ENCODE peak calls at places on chromosome 15, in four cellular contexts. X is endothelial cell of umbilical vein, O is A549, A is K562. C is an unnamed sample.

GRCh38 chr15:41926184-41927056 is 32.6 kb upstream of the SPTBN5 start:
- DNase-seq in X (peak; percentile 32), O (no peak), A (no peak), C (no peak)

GRCh38 chr15:55799287-55800212 is 56.6 kb upstream of the PRTG start:
- DNase-seq in A (peak; percentile 40), X (peak; percentile 69), O (peak; percentile 59), C (peak; percentile 47)

GRCh38 chr15:47908950-47909670 is 191.8 kb downstream of the SEMA6D start:
- DNase-seq in O (no peak), A (no peak), X (no peak), C (no peak)

GRCh38 chr15:45653702-45654424 is 19.0 kb downstream of the SQOR start:
- DNase-seq in X (no peak), A (no peak), O (no peak), C (peak; percentile 59)

GRCh38 chr15:100426893-100427292 is 85.1 kb upstream of the ADAMTS17 start:
- DNase-seq in A (no peak), X (no peak), O (no peak), C (no peak)

GRCh38 chr15:36696191-36696590 is 116.8 kb downstream of the CDIN1 start:
- DNase-seq in O (no peak), X (peak; percentile 4), A (no peak), C (no peak)

GRCh38 chr15:63797901-63798300 is 35.8 kb downstream of the HERC1 start:
- DNase-seq in O (no peak), X (no peak), A (no peak), C (no peak)

GRCh38 chr15:74964794-74965193 is 8.2 kb upstream of the RPP25 start:
- DNase-seq in X (peak; percentile 73), A (no peak), O (no peak), C (no peak)

GRCh38 chr15:89515477-89515876 is 19.1 kb upstream of the RHCG start:
- DNase-seq in A (no peak), O (no peak), X (no peak), C (no peak)

GRCh38 chr15:89551502-89551901 is 23.8 kb upstream of the TICRR start:
- DNase-seq in A (no peak), X (peak; percentile 14), O (no peak), C (peak; percentile 57)

GRCh38 chr15:41695750-41696436 is 35.7 kb downstream of the MGA start:
- DNase-seq in O (peak; percentile 8), X (peak; percentile 77), A (peak; percentile 18), C (peak; percentile 92)

GRCh38 chr15:77144028-77144427 is 73.1 kb upstream of the TSPAN3 start:
- DNase-seq in X (peak; percentile 66), O (no peak), A (no peak), C (no peak)

GRCh38 chr15:45115312-45115820 is 1.2 kb downstream of the DUOXA2 start:
- DNase-seq in X (no peak), A (no peak), O (no peak), C (no peak)

GRCh38 chr15:93566777-93567176 is 477.8 kb upstream of the RGMA start:
- DNase-seq in A (no peak), X (no peak), O (no peak), C (peak; percentile 3)

GRCh38 chr15:80953953-80954778 is 35.5 kb downstream of the MESD start:
- DNase-seq in X (no peak), A (no peak), O (no peak), C (no peak)

GRCh38 chr15:44729394-44729913 is 6.9 kb upstream of the TRIM69 start:
- DNase-seq in A (peak; percentile 20), O (no peak), X (no peak), C (peak; percentile 30)

GRCh38 chr15:69808756-69809155 is 289.0 kb downstream of the TLE3 start:
- DNase-seq in X (no peak), O (no peak), A (no peak), C (no peak)
- TF ChIP-seq MYC in X (no peak), O (no peak), A (no peak), C (no peak)

GRCh38 chr15:73956276-73957086 is 30.2 kb downstream of the LOXL1 start:
- DNase-seq in A (no peak), O (no peak), X (peak; percentile 77), C (peak; percentile 74)
- TF ChIP-seq POLR2A in A (no peak), O (no peak), X (no peak), C (no peak)

GRCh38 chr15:40087095-40087805 is 21.4 kb downstream of the BMF start:
- DNase-seq in A (no peak), O (no peak), X (no peak), C (no peak)

GRCh38 chr15:40085225-40085624 is 23.5 kb downstream of the BMF start:
- DNase-seq in O (no peak), A (no peak), X (no peak), C (no peak)

GRCh38 chr15:40090774-40091455 is 17.8 kb downstream of the BMF start:
- DNase-seq in A (no peak), X (no peak), O (no peak), C (no peak)

GRCh38 chr15:40088929-40089755 is 19.5 kb downstream of the BMF start:
- DNase-seq in X (no peak), O (no peak), A (peak; percentile 59), C (peak; percentile 44)

GRCh38 chr15:40087991-40088928 is 20.4 kb downstream of the BMF start:
- DNase-seq in O (no peak), X (no peak), A (no peak), C (peak; percentile 59)
- TF ChIP-seq MYC in O (no peak), X (no peak), A (no peak), C (no peak)

DNA sequence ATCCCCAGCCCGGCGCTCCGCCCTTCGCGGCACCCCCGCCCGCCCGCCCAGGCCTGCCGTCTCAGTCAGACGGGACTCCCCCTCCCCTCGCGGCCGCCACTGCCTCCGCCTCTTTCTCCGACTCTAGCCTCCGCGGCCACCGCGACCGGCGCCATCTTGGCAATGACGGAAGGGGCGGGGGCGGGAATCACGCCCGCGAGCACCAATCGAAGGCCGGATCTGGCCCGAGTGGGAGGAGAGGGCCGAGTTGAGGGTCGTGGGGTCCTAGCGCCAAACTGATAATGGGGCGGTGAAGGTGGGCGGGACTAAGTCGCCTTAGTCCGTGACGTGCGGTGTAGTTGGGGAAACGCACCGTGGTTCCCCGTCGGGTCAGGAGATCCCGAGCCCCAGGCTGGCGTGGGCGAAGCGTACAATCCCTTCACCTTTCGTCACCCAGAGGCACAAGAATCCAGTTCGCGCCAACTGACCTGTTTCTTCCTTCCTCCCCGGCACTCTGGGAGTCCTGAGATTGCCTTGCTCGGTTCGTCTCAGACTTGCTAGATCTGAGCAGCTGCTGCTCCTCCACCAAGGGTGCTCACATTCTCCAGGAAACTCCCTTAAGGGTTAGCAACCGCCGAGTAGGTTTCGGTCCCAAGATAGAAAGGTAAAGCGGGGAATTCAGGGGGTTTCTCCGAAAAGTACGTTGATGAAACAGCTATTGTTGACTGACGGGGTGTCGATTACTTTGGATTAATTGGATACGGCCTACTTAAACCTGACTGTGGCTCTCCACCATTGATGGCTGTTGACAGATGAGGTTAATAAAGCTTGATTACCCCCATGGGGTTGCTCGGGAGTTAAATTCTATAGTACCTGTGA is at the start of gene DENND4A:
- DNase-seq in O (peak; percentile 91), A (peak; percentile 87), X (peak; percentile 99), C (peak; percentile 99)
- TF ChIP-seq POLR2A in O (peak; percentile 93), A (peak; percentile 91), X (peak; percentile 84), C (peak; percentile 89)

GRCh38 chr15:56892651-56893348 is 25.6 kb upstream of the TCF12 start:
- DNase-seq in A (no peak), X (no peak), O (no peak), C (no peak)

GRCh38 chr15:56894601-56895000 is 23.8 kb upstream of the TCF12 start:
- DNase-seq in A (no peak), X (no peak), O (no peak), C (no peak)

GRCh38 chr15:56890038-56890437 is 28.4 kb upstream of the TCF12 start:
- DNase-seq in X (no peak), O (no peak), A (no peak), C (no peak)

GRCh38 chr15:56891852-56892251 is 26.6 kb upstream of the TCF12 start:
- DNase-seq in O (no peak), A (no peak), X (no peak), C (no peak)

GRCh38 chr15:56893349-56893678 is 25.1 kb upstream of the TCF12 start:
- DNase-seq in O (no peak), X (no peak), A (no peak), C (no peak)
- TF ChIP-seq MYC in O (no peak), X (no peak), A (no peak), C (no peak)

C was measured in NB4.